ENCODE peak calls at places on chromosomes 2 and 18, in seven cellular contexts. F is cardiac muscle cell; U is left cardiac atrium; X is substantia nigra; K is stimulated activated CD4-positive, alpha-beta T cell treated with anti-CD3 and anti-CD28 coated beads, Interleukin-1b, Interleukin-23, amount 100 ng/mL, for 48 hours; T is AG10803; C is upper lobe of right lung. W is an unnamed sample.

GRCh38 chr2:60998628-60999545 is 18.6 kb upstream of the PEX13 start:
- DNase-seq in T (peak), C (no peak), F (peak), U (no peak), X (no peak), K (no peak), W (peak)

GRCh38 chr2:42101641-42102605 is 54.1 kb downstream of the PKDCC start:
- DNase-seq in F (no peak), K (peak), C (peak), T (peak), U (peak), X (peak), W (peak)

GRCh38 chr18:21496277-21496835 is 104.1 kb downstream of the ESCO1 start:
- DNase-seq in F (no peak), T (no peak), U (no peak), K (no peak), X (no peak), C (no peak), W (no peak)

GRCh38 chr2:240620149-240620731 is 5.0 kb upstream of the GPR35 start:
- DNase-seq in T (no peak), C (peak), F (no peak), X (no peak), U (no peak), K (no peak), W (no peak)

GRCh38 chr2:171741189-171741588 is 53.9 kb downstream of the DYNC1I2 start:
- DNase-seq in T (peak), X (no peak), C (no peak), U (no peak), K (no peak), F (no peak), W (no peak)

GRCh38 chr2:3542107-3542506 is 16.0 kb downstream of the RNASEH1 start:
- DNase-seq in F (no peak), K (no peak), T (no peak), C (no peak), X (no peak), U (no peak), W (no peak)

GRCh38 chr18:812123-812672 is at the start of gene YES1:
- DNase-seq in U (peak), F (peak), T (peak), C (peak), K (peak), X (peak), W (no peak)

GRCh38 chr18:51391731-51392130 is 194.2 kb upstream of the MEX3C start:
- DNase-seq in C (no peak), U (no peak), K (no peak), F (no peak), T (no peak), X (peak), W (no peak)

GRCh38 chr2:43040084-43040854 is 186.1 kb downstream of the ZFP36L2 start:
- DNase-seq in U (no peak), C (peak), X (no peak), T (no peak), F (no peak), K (no peak), W (no peak)

GRCh38 chr18:79681484-79682387 is 2.1 kb downstream of the CTDP1 start:
- DNase-seq in C (no peak), T (no peak), F (no peak), X (no peak), U (no peak), K (peak), W (no peak)

GRCh38 chr2:176553685-176554106 is 284.5 kb downstream of the MTX2 start:
- DNase-seq in T (peak), U (peak), K (peak), C (peak), F (peak), X (no peak), W (no peak)

GRCh38 chr2:50995610-50996009 is 36.3 kb downstream of the NRXN1 start:
- DNase-seq in X (no peak), F (no peak), K (no peak), C (no peak), T (peak), U (no peak), W (no peak)

GRCh38 chr18:36139251-36139650 is 9.6 kb downstream of the ELP2 start:
- DNase-seq in C (no peak), X (no peak), F (no peak), T (no peak), U (no peak), K (no peak), W (no peak)

GRCh38 chr2:38443021-38443541 is 66.0 kb upstream of the ATL2 start:
- DNase-seq in U (no peak), K (no peak), X (peak), C (no peak), T (no peak), F (no peak), W (no peak)